ENCODE peak calls at places on chromosome 7, in four cellular contexts. Q, K, V and X are unnamed samples.
A peak's percentile ranks its signal among the peaks of the same experiment; 100 is the strongest.

GRCh38 chr7:133135451-133135850 is 53.6 kb upstream of the CHCHD3 start:
- DNase-seq in K (peak; percentile 16), Q (no peak), V (no peak), X (no peak)

GRCh38 chr7:74568658-74569057 is 88.9 kb upstream of the GTF2I start:
- DNase-seq in V (no peak), Q (no peak), K (no peak), X (no peak)

GRCh38 chr7:70037171-70037933 is 439.1 kb downstream of the AUTS2 start:
- DNase-seq in V (no peak), K (peak; percentile 31), Q (no peak), X (no peak)

GRCh38 chr7:143321734-143322133 is 5.8 kb downstream of the CLCN1 start:
- DNase-seq in V (no peak), K (no peak), Q (peak; percentile 48), X (no peak)

GRCh38 chr7:57204411-57204811 is 72.2 kb upstream of the ZNF479 start:
- DNase-seq in K (no peak), Q (no peak), V (no peak), X (no peak)

GRCh38 chr7:31122649-31123058 is 70.5 kb downstream of the ADCYAP1R1 start:
- DNase-seq in V (no peak), Q (peak; percentile 88), K (peak; percentile 81), X (no peak)

GRCh38 chr7:19916011-19916410 is 142.6 kb upstream of the TMEM196 start:
- DNase-seq in V (no peak), Q (no peak), K (peak; percentile 70), X (no peak)

GRCh38 chr7:158748335-158748734 is 43.7 kb upstream of the NCAPG2 start:
- DNase-seq in Q (no peak), V (no peak), K (no peak), X (no peak)

GRCh38 chr7:74223711-74224510 is 14.1 kb downstream of the LAT2 start:
- DNase-seq in K (no peak), Q (no peak), V (no peak), X (no peak)

GRCh38 chr7:70463332-70463938 is 668.5 kb upstream of the GALNT17 start:
- DNase-seq in V (no peak), K (no peak), Q (no peak), X (no peak)

GRCh38 chr7:155917836-155918385 is 105.6 kb upstream of the SHH start:
- DNase-seq in Q (no peak), K (peak; percentile 31), V (no peak), X (no peak)

GRCh38 chr7:95457947-95458346 is 23.1 kb upstream of the PON2 start:
- DNase-seq in K (no peak), Q (no peak), V (no peak), X (no peak)

GRCh38 chr7:149257146-149257545 is 4.8 kb upstream of the ZNF783 start:
- DNase-seq in K (peak; percentile 20), Q (peak; percentile 61), V (no peak), X (no peak)

GRCh38 chr7:114944742-114945625 is 23.1 kb downstream of the MDFIC start:
- DNase-seq in V (no peak), Q (no peak), K (peak; percentile 93), X (no peak)

GRCh38 chr7:2965745-2966270 is 77.9 kb downstream of the CARD11 start:
- DNase-seq in V (no peak), Q (no peak), K (no peak), X (no peak)

GRCh38 chr7:97851725-97852124 is 20.5 kb downstream of the ASNS start:
- DNase-seq in Q (no peak), V (no peak), K (peak; percentile 4), X (no peak)

GRCh38 chr7:149838224-149838991 is at the start of gene ZNF862:
- DNase-seq in K (peak; percentile 98), V (peak; percentile 94), Q (peak; percentile 96), X (peak; percentile 97)

GRCh38 chr7:102466097-102466496 is 1.3 kb downstream of the LRWD1 start:
- DNase-seq in V (no peak), K (no peak), Q (no peak), X (no peak)

GRCh38 chr7:41436139-41436538 is 266.8 kb downstream of the INHBA start:
- DNase-seq in V (no peak), Q (peak; percentile 63), K (no peak), X (no peak)

GRCh38 chr7:40655426-40655825 is 520.6 kb downstream of the SUGCT start:
- DNase-seq in V (no peak), Q (no peak), K (no peak), X (no peak)